ENCODE peak calls at places on chromosomes 1 and 21, in four cellular contexts. One of them, this sample, is unnamed.

GRCh38 chr1:161803181-161803580 is 37.1 kb downstream of the ATF6 start:
- DNase-seq in suprapubic skin: no peak
- DNase-seq in epithelial cell of proximal tubule: no peak
- DNase-seq in astrocyte: no peak
- DNase-seq in this sample: no peak

GRCh38 chr1:99370476-99370875 is 106.2 kb downstream of the PLPPR4 start:
- DNase-seq in suprapubic skin: no peak
- DNase-seq in epithelial cell of proximal tubule: no peak
- DNase-seq in astrocyte: peak; percentile 70
- DNase-seq in this sample: no peak

GRCh38 chr1:5740450-5740849 is 251.8 kb downstream of the NPHP4 start:
- DNase-seq in suprapubic skin: no peak
- DNase-seq in epithelial cell of proximal tubule: no peak
- DNase-seq in astrocyte: no peak
- DNase-seq in this sample: no peak

GRCh38 chr1:33365560-33365997 is 44.7 kb upstream of the A3GALT2 start:
- DNase-seq in suprapubic skin: peak; percentile 65
- DNase-seq in epithelial cell of proximal tubule: no peak
- DNase-seq in astrocyte: peak; percentile 79
- DNase-seq in this sample: no peak

GRCh38 chr1:34013958-34014737 is 150.3 kb downstream of the HMGB4 start:
- DNase-seq in suprapubic skin: no peak
- DNase-seq in epithelial cell of proximal tubule: no peak
- DNase-seq in astrocyte: no peak
- DNase-seq in this sample: no peak

GRCh38 chr1:172778461-172779455 is 119.9 kb downstream of the FASLG start:
- DNase-seq in suprapubic skin: no peak
- DNase-seq in epithelial cell of proximal tubule: no peak
- DNase-seq in astrocyte: no peak
- DNase-seq in this sample: peak; percentile 52

GRCh38 chr1:11653101-11653601 is 1.1 kb downstream of the FBXO2 start:
- DNase-seq in suprapubic skin: no peak
- DNase-seq in epithelial cell of proximal tubule: no peak
- DNase-seq in astrocyte: peak; percentile 49
- DNase-seq in this sample: peak; percentile 87

GRCh38 chr1:8674912-8675311 is 142.5 kb downstream of the RERE start:
- DNase-seq in suprapubic skin: no peak
- DNase-seq in epithelial cell of proximal tubule: no peak
- DNase-seq in astrocyte: peak; percentile 30
- DNase-seq in this sample: peak; percentile 58

GRCh38 chr1:116345830-116346229 is 27.2 kb upstream of the ATP1A1 start:
- DNase-seq in suprapubic skin: no peak
- DNase-seq in epithelial cell of proximal tubule: no peak
- DNase-seq in astrocyte: no peak
- DNase-seq in this sample: no peak

GRCh38 chr1:87437663-87438295 is 109.1 kb downstream of the LMO4 start:
- DNase-seq in suprapubic skin: no peak
- DNase-seq in epithelial cell of proximal tubule: no peak
- DNase-seq in astrocyte: no peak
- DNase-seq in this sample: no peak

GRCh38 chr1:87435484-87435883 is 106.8 kb downstream of the LMO4 start:
- DNase-seq in suprapubic skin: no peak
- DNase-seq in epithelial cell of proximal tubule: no peak
- DNase-seq in astrocyte: peak; percentile 81
- DNase-seq in this sample: peak; percentile 56

GRCh38 chr1:87439821-87440220 is 111.1 kb downstream of the LMO4 start:
- DNase-seq in suprapubic skin: no peak
- DNase-seq in epithelial cell of proximal tubule: no peak
- DNase-seq in astrocyte: no peak
- DNase-seq in this sample: no peak

GRCh38 chr1:87432685-87433084 is 104.0 kb downstream of the LMO4 start:
- DNase-seq in suprapubic skin: no peak
- DNase-seq in epithelial cell of proximal tubule: no peak
- DNase-seq in astrocyte: no peak
- DNase-seq in this sample: no peak

GRCh38 chr1:87436534-87436933 is 107.9 kb downstream of the LMO4 start:
- DNase-seq in suprapubic skin: no peak
- DNase-seq in epithelial cell of proximal tubule: no peak
- DNase-seq in astrocyte: no peak
- DNase-seq in this sample: no peak
- H3K4me3 ChIP-seq in suprapubic skin: no peak overlapping the region
- H3K4me3 ChIP-seq in epithelial cell of proximal tubule: no peak overlapping the region
- H3K4me3 ChIP-seq in astrocyte: no peak overlapping the region
- H3K4me3 ChIP-seq in this sample: no peak overlapping the region

GRCh38 chr1:194339451-194339850 is 1153.0 kb upstream of the B3GALT2 start:
- DNase-seq in suprapubic skin: no peak
- DNase-seq in epithelial cell of proximal tubule: no peak
- DNase-seq in astrocyte: no peak
- DNase-seq in this sample: no peak
- TF ChIP-seq CTCF in suprapubic skin: no peak
- TF ChIP-seq CTCF in epithelial cell of proximal tubule: no peak
- TF ChIP-seq CTCF in astrocyte: no peak
- TF ChIP-seq CTCF in this sample: no peak

GRCh38 chr1:244090645-244091044 is 39.6 kb downstream of the ZBTB18 start:
- DNase-seq in suprapubic skin: no peak
- DNase-seq in epithelial cell of proximal tubule: no peak
- DNase-seq in astrocyte: no peak
- DNase-seq in this sample: no peak

GRCh38 chr1:244094880-244095522 is 43.9 kb downstream of the ZBTB18 start:
- DNase-seq in suprapubic skin: no peak
- DNase-seq in epithelial cell of proximal tubule: no peak
- DNase-seq in astrocyte: no peak
- DNase-seq in this sample: no peak

GRCh38 chr1:244093265-244093638 is 42.2 kb downstream of the ZBTB18 start:
- DNase-seq in suprapubic skin: no peak
- DNase-seq in epithelial cell of proximal tubule: no peak
- DNase-seq in astrocyte: no peak
- DNase-seq in this sample: no peak

GRCh38 chr1:244095523-244095911 is 44.4 kb downstream of the ZBTB18 start:
- DNase-seq in suprapubic skin: no peak
- DNase-seq in epithelial cell of proximal tubule: no peak
- DNase-seq in astrocyte: no peak
- DNase-seq in this sample: no peak

GRCh38 chr1:244092293-244093264 is 41.5 kb downstream of the ZBTB18 start:
- DNase-seq in suprapubic skin: no peak
- DNase-seq in epithelial cell of proximal tubule: peak; percentile 94
- DNase-seq in astrocyte: peak; percentile 85
- DNase-seq in this sample: peak; percentile 63
- H3K4me3 ChIP-seq in suprapubic skin: no peak overlapping the region
- H3K4me3 ChIP-seq in epithelial cell of proximal tubule: peak overlapping the region; percentile 31
- H3K4me3 ChIP-seq in astrocyte: no peak overlapping the region
- H3K4me3 ChIP-seq in this sample: no peak overlapping the region

GRCh38 chr1:14608308-14608707 is 9.8 kb downstream of the KAZN start:
- DNase-seq in suprapubic skin: no peak
- DNase-seq in epithelial cell of proximal tubule: no peak
- DNase-seq in astrocyte: no peak
- DNase-seq in this sample: peak; percentile 18
- TF ChIP-seq CTCF in suprapubic skin: no peak
- TF ChIP-seq CTCF in epithelial cell of proximal tubule: peak; percentile 27
- TF ChIP-seq CTCF in astrocyte: peak; percentile 20
- TF ChIP-seq CTCF in this sample: peak; percentile 54

GRCh38 chr21:39385299-39386145 is 36.6 kb upstream of the HMGN1 start:
- DNase-seq in suprapubic skin: peak; percentile 88
- DNase-seq in epithelial cell of proximal tubule: no peak
- DNase-seq in astrocyte: peak; percentile 63
- DNase-seq in this sample: no peak

GRCh38 chr21:39386194-39386593 is 37.3 kb upstream of the HMGN1 start:
- DNase-seq in suprapubic skin: no peak
- DNase-seq in epithelial cell of proximal tubule: no peak
- DNase-seq in astrocyte: no peak
- DNase-seq in this sample: no peak

GRCh38 chr21:39387461-39388037 is 38.7 kb upstream of the HMGN1 start:
- DNase-seq in suprapubic skin: peak; percentile 95
- DNase-seq in epithelial cell of proximal tubule: no peak
- DNase-seq in astrocyte: peak; percentile 61
- DNase-seq in this sample: peak; percentile 79

GRCh38 chr21:39386899-39387298 is 38.0 kb upstream of the HMGN1 start:
- DNase-seq in suprapubic skin: no peak
- DNase-seq in epithelial cell of proximal tubule: no peak
- DNase-seq in astrocyte: no peak
- DNase-seq in this sample: no peak

GRCh38 chr21:39384674-39385298 is 35.9 kb upstream of the HMGN1 start:
- DNase-seq in suprapubic skin: no peak
- DNase-seq in epithelial cell of proximal tubule: no peak
- DNase-seq in astrocyte: peak; percentile 54
- DNase-seq in this sample: peak; percentile 55
- H3K4me3 ChIP-seq in suprapubic skin: no peak overlapping the region
- H3K4me3 ChIP-seq in epithelial cell of proximal tubule: peak overlapping the region; percentile 44
- H3K4me3 ChIP-seq in astrocyte: no peak overlapping the region
- H3K4me3 ChIP-seq in this sample: no peak overlapping the region

GRCh38 chr1:56382890-56383289 is 196.5 kb downstream of the PLPP3 start:
- DNase-seq in suprapubic skin: no peak
- DNase-seq in epithelial cell of proximal tubule: no peak
- DNase-seq in astrocyte: no peak
- DNase-seq in this sample: no peak

GRCh38 chr1:56389813-56390539 is 189.4 kb downstream of the PLPP3 start:
- DNase-seq in suprapubic skin: no peak
- DNase-seq in epithelial cell of proximal tubule: no peak
- DNase-seq in astrocyte: peak; percentile 34
- DNase-seq in this sample: peak; percentile 96

GRCh38 chr1:56387071-56387747 is 192.2 kb downstream of the PLPP3 start:
- DNase-seq in suprapubic skin: no peak
- DNase-seq in epithelial cell of proximal tubule: no peak
- DNase-seq in astrocyte: peak; percentile 76
- DNase-seq in this sample: peak; percentile 87

GRCh38 chr1:56380556-56380955 is 198.8 kb downstream of the PLPP3 start:
- DNase-seq in suprapubic skin: no peak
- DNase-seq in epithelial cell of proximal tubule: no peak
- DNase-seq in astrocyte: no peak
- DNase-seq in this sample: peak; percentile 16

DNA sequence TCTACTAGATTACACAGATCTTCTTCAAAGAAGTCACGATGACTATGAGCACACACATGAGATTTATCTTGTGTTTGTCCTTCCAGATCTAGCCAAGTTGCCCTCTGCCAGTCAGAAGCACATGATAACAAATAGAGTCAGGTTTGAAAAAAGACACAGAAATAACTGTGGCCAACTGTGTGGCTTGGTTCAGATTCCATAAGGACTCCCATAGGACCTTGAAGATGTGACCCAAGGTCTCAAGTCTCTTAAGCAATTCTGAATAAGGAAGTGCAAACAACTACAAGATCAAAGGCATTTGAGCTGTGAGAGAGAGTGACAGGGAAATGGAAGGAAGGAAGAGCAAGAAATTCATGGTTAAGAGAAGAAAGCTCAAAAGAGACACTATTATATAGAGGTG is 194.0 kb downstream of the PLPP3 start:
- DNase-seq in suprapubic skin: no peak
- DNase-seq in epithelial cell of proximal tubule: no peak
- DNase-seq in astrocyte: no peak
- DNase-seq in this sample: no peak
- TF ChIP-seq CTCF in suprapubic skin: no peak
- TF ChIP-seq CTCF in epithelial cell of proximal tubule: no peak
- TF ChIP-seq CTCF in astrocyte: no peak
- TF ChIP-seq CTCF in this sample: no peak

DNA sequence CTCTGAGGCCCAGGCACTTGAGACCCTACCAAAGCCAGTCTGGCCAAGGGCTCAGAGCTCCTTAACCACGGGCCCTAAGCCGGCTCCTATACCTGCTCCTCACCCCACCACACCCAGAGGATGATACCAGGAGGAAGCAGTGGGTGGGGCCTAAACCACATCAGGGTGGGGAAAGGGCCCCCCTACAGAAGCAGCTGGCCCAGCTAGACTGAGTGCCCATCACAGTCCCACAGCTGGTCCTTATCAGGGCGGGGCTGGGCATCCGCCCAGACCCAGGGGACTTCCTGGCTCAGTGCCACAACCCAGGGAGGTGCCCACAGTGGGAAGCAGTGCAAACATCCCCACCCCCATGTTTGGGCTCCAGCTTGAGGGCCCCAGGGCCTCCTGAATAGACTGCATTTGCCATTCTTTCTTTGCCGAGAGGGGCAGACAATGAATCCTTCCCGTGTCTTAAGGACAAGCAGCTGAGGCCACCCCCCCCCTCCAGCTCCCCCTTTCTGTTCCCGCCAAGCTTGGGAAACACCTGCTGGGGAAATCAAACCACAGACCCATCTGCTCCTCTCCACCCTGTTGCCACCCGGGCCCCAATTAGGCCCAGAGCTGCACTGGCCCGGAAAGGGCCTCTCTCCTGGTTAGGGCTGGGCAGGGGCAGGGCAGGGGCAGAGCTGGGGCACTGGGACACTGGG is 6.2 kb downstream of the E2F2 start:
- DNase-seq in suprapubic skin: no peak
- DNase-seq in epithelial cell of proximal tubule: no peak
- DNase-seq in astrocyte: no peak
- DNase-seq in this sample: peak; percentile 22
- H3K4me3 ChIP-seq in suprapubic skin: no peak overlapping the region
- H3K4me3 ChIP-seq in epithelial cell of proximal tubule: no peak overlapping the region
- H3K4me3 ChIP-seq in astrocyte: no peak overlapping the region
- H3K4me3 ChIP-seq in this sample: no peak overlapping the region

GRCh38 chr21:32304998-32305397 is 6.3 kb downstream of the MRAP start:
- DNase-seq in suprapubic skin: peak; percentile 29
- DNase-seq in epithelial cell of proximal tubule: no peak
- DNase-seq in astrocyte: no peak
- DNase-seq in this sample: no peak

GRCh38 chr21:32303385-32303784 is 4.7 kb downstream of the MRAP start:
- DNase-seq in suprapubic skin: peak; percentile 21
- DNase-seq in epithelial cell of proximal tubule: no peak
- DNase-seq in astrocyte: no peak
- DNase-seq in this sample: no peak

GRCh38 chr21:32307706-32308105 is 9.1 kb downstream of the MRAP start:
- DNase-seq in suprapubic skin: peak; percentile 37
- DNase-seq in epithelial cell of proximal tubule: no peak
- DNase-seq in astrocyte: peak; percentile 11
- DNase-seq in this sample: no peak

GRCh38 chr21:32308696-32309095 is 10.0 kb downstream of the MRAP start:
- DNase-seq in suprapubic skin: no peak
- DNase-seq in epithelial cell of proximal tubule: no peak
- DNase-seq in astrocyte: no peak
- DNase-seq in this sample: no peak

GRCh38 chr21:32306021-32306780 is 7.5 kb downstream of the MRAP start:
- DNase-seq in suprapubic skin: peak; percentile 59
- DNase-seq in epithelial cell of proximal tubule: no peak
- DNase-seq in astrocyte: no peak
- DNase-seq in this sample: no peak
- TF ChIP-seq CTCF in suprapubic skin: no peak
- TF ChIP-seq CTCF in epithelial cell of proximal tubule: no peak
- TF ChIP-seq CTCF in astrocyte: no peak
- TF ChIP-seq CTCF in this sample: peak; percentile 33

DNA sequence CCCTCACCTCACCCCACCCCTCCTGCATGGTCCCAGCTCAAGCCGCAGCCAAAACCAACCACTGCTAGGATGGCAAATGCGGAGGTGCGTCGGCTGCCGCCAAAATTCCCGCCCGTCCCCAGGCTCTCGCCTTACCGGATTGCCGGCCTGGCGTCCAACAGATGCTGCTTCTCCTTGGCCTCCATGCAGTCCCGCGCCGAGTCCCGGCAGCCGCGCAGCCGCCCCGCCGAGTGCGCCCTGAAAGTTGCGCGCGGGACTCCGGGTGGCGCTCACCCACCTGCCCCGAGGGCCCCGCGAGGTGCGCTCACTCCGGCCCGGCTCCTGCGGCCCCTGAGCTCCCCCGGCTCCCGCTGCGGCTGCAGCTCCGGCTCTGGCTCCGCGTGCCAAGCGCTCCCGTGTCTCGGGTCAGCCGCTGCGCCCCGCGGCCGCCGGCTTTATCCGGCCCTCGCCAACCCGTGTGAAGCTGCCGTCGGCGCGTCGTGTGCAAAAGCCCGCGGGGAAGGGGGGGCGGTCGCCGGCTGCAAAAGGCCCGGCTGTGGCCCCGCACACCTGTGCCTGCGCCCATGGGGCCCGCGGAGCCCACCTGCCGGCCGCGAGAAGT is at the start of gene SLC30A2:
- DNase-seq in suprapubic skin: no peak
- DNase-seq in epithelial cell of proximal tubule: no peak
- DNase-seq in astrocyte: no peak
- DNase-seq in this sample: no peak
- H3K4me3 ChIP-seq in suprapubic skin: peak within 1 kb of the TSS; percentile 45
- H3K4me3 ChIP-seq in epithelial cell of proximal tubule: peak within 1 kb of the TSS; percentile 66
- H3K4me3 ChIP-seq in astrocyte: no peak within 1 kb of the TSS
- H3K4me3 ChIP-seq in this sample: peak within 1 kb of the TSS; percentile 30